ENCODE peak calls at places on chromosomes 2 and 18, in eight cellular contexts. P is K562, J is SK-N-SH, I is H1, X is HepG2, H is endothelial cell of umbilical vein, G is HCT116, R is GM12878. F is an unnamed sample.

GRCh38 chr2:102111823-102112222 is 30.7 kb upstream of the IL1R1 start:
- DNase-seq in P (no peak), J (no peak), I (no peak), X (peak; percentile 71), H (no peak), G (no peak), R (no peak), F (no peak)

GRCh38 chr18:45551417-45551816 is 63.9 kb upstream of the SLC14A2 start:
- DNase-seq in P (no peak), J (no peak), I (no peak), X (no peak), H (no peak), G (no peak), R (no peak), F (no peak)

GRCh38 chr2:26344581-26345283 is 1.2 kb upstream of the SELENOI start:
- DNase-seq in P (peak; percentile 55), J (no peak), I (no peak), X (peak; percentile 63), H (peak; percentile 36), G (peak; percentile 73), R (no peak), F (no peak)

GRCh38 chr2:216536725-216537124 is 38.1 kb downstream of the RPL37A start:
- DNase-seq in P (no peak), J (peak; percentile 49), I (no peak), X (no peak), H (no peak), G (no peak), R (no peak), F (no peak)

GRCh38 chr18:58310517-58310916 is 266.5 kb downstream of the NEDD4L start:
- DNase-seq in P (no peak), J (no peak), I (no peak), X (no peak), H (no peak), G (no peak), R (no peak), F (no peak)

GRCh38 chr18:7447629-7448028 is 119.5 kb upstream of the PTPRM start:
- DNase-seq in P (no peak), J (no peak), I (no peak), X (no peak), H (no peak), G (no peak), R (no peak), F (no peak)

GRCh38 chr2:124286089-124286783 is 261.1 kb downstream of the CNTNAP5 start:
- DNase-seq in P (no peak), J (no peak), I (no peak), X (no peak), H (no peak), G (no peak), R (no peak), F (no peak)

GRCh38 chr2:150601280-150602038 is 114.0 kb upstream of the RND3 start:
- DNase-seq in P (no peak), J (no peak), I (no peak), X (peak; percentile 12), H (peak; percentile 61), G (no peak), R (no peak), F (no peak)

GRCh38 chr2:192099742-192100141 is 95.0 kb downstream of the TMEFF2 start:
- DNase-seq in P (no peak), J (no peak), I (no peak), X (no peak), H (no peak), G (no peak), R (no peak), F (no peak)

GRCh38 chr2:73982140-73982617 is 2.5 kb upstream of the TET3 start:
- DNase-seq in P (no peak), J (no peak), I (no peak), X (no peak), H (no peak), G (no peak), R (no peak), F (no peak)

GRCh38 chr2:71742953-71743601 is 289.7 kb downstream of the DYSF start:
- DNase-seq in P (peak; percentile 79), J (no peak), I (no peak), X (no peak), H (peak; percentile 96), G (peak; percentile 74), R (no peak), F (no peak)

GRCh38 chr18:74775239-74775638 is 177.6 kb downstream of the ZNF407 start:
- DNase-seq in P (no peak), J (no peak), I (no peak), X (no peak), H (no peak), G (no peak), R (no peak), F (no peak)

GRCh38 chr18:21177742-21178305 is 64.2 kb upstream of the GREB1L start:
- DNase-seq in P (no peak), J (no peak), I (no peak), X (no peak), H (no peak), G (no peak), R (no peak), F (no peak)

GRCh38 chr2:86072271-86072858 is 33.3 kb downstream of the POLR1A start:
- DNase-seq in P (no peak), J (peak; percentile 41), I (no peak), X (no peak), H (peak; percentile 84), G (no peak), R (no peak), F (no peak)
- H3K9ac ChIP-seq in P (no peak overlapping the region), J (no peak overlapping the region), I (no peak overlapping the region), X (no peak overlapping the region), H (no peak overlapping the region), G (no peak overlapping the region), R (no peak overlapping the region), F (no peak overlapping the region)

GRCh38 chr2:45814951-45815621 is 163.6 kb downstream of the PRKCE start:
- DNase-seq in P (no peak), J (no peak), I (no peak), X (no peak), H (no peak), G (no peak), R (no peak), F (no peak)

GRCh38 chr2:45814528-45814927 is 163.1 kb downstream of the PRKCE start:
- DNase-seq in P (no peak), J (no peak), I (no peak), X (no peak), H (no peak), G (no peak), R (no peak), F (no peak)

GRCh38 chr2:45813003-45813601 is 161.6 kb downstream of the PRKCE start:
- DNase-seq in P (no peak), J (peak; percentile 56), I (no peak), X (no peak), H (peak; percentile 98), G (no peak), R (no peak), F (no peak)

GRCh38 chr2:45820048-45820447 is 168.6 kb downstream of the PRKCE start:
- DNase-seq in P (no peak), J (no peak), I (no peak), X (no peak), H (no peak), G (no peak), R (no peak), F (no peak)

DNA sequence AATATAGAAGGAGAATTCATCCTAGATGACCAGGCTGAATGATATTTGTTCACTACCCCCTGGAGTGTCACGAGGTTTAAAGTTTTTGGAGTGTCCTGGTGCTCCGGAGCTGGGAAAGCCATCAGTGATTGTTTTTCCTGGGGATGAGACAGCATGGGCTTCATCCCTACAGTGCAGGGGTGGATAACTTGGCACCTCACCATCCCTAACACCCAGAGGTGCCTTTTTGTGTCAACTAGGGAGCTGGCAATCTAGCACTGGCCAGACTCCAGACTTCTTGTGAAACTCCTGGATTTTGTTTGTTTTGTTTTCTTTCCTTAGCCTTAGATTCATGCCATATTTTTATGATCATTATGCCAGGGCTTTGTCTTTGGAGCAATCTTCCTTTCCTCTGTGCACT is 164.8 kb downstream of the PRKCE start:
- DNase-seq in P (no peak), J (no peak), I (no peak), X (no peak), H (no peak), G (no peak), R (no peak), F (no peak)
- TF ChIP-seq POLR2AphosphoS5 in P (no peak), J (no peak), I (no peak), X (no peak), H (no peak), G (no peak), R (no peak), F (no peak)

GRCh38 chr2:31221549-31221948 is 4.2 kb upstream of the CAPN14 start:
- DNase-seq in P (no peak), J (no peak), I (no peak), X (no peak), H (no peak), G (no peak), R (no peak), F (no peak)

GRCh38 chr2:31217465-31218200 is at the start of gene CAPN14:
- DNase-seq in P (no peak), J (no peak), I (no peak), X (no peak), H (no peak), G (no peak), R (no peak), F (peak; percentile 16)

GRCh38 chr2:31222086-31222485 is 4.8 kb upstream of the CAPN14 start:
- DNase-seq in P (no peak), J (no peak), I (no peak), X (no peak), H (no peak), G (no peak), R (no peak), F (no peak)

GRCh38 chr2:31216734-31217133 is 581 bp downstream of the CAPN14 start:
- DNase-seq in P (peak; percentile 24), J (no peak), I (peak; percentile 11), X (no peak), H (no peak), G (no peak), R (peak; percentile 36), F (no peak)

GRCh38 chr2:31219131-31219969 is 2.0 kb upstream of the CAPN14 start:
- DNase-seq in P (no peak), J (peak; percentile 32), I (peak; percentile 22), X (no peak), H (no peak), G (no peak), R (peak; percentile 79), F (no peak)
- H3K9ac ChIP-seq in P (no peak overlapping the region), J (no peak overlapping the region), I (no peak overlapping the region), X (no peak overlapping the region), H (no peak overlapping the region), G (no peak overlapping the region), R (peak overlapping the region; percentile 21), F (no peak overlapping the region)

GRCh38 chr18:48939368-48940097 is 11.2 kb downstream of the SMAD7 start:
- DNase-seq in P (no peak), J (no peak), I (no peak), X (no peak), H (peak; percentile 69), G (no peak), R (no peak), F (no peak)
- TF ChIP-seq POLR2AphosphoS5 in P (no peak), J (peak; percentile 2), I (no peak), X (no peak), H (no peak), G (no peak), R (no peak), F (no peak)

GRCh38 chr2:196226058-196226747 is 54.8 kb upstream of the STK17B start:
- DNase-seq in P (no peak), J (no peak), I (no peak), X (no peak), H (no peak), G (no peak), R (no peak), F (no peak)
- H3K9ac ChIP-seq in P (no peak overlapping the region), J (no peak overlapping the region), I (no peak overlapping the region), X (no peak overlapping the region), H (no peak overlapping the region), G (no peak overlapping the region), R (no peak overlapping the region), F (no peak overlapping the region)

F was measured in SK-N-MC.